ENCODE peak calls at places on chromosomes 7 and 10, in ten cellular contexts. Y, G, T, A, L, C, D, U, R and W are unnamed samples.

GRCh38 chr7:151245360-151246160 is 2.9 kb downstream of the SMARCD3 start:
- DNase-seq in Y (peak; percentile 57), G (no peak), T (peak; percentile 74), A (no peak), L (peak; percentile 80), C (peak; percentile 81), D (peak; percentile 25), U (no peak), R (no peak), W (peak; percentile 44)

GRCh38 chr7:18655969-18656761 is 160.6 kb downstream of the HDAC9 start:
- DNase-seq in Y (no peak), G (no peak), T (no peak), A (peak; percentile 44), L (no peak), C (no peak), D (no peak), U (no peak), R (no peak), W (no peak)

GRCh38 chr10:576130-576465 is 113.4 kb downstream of the DIP2C start:
- DNase-seq in Y (no peak), G (no peak), T (no peak), A (peak; percentile 51), L (no peak), C (no peak), D (no peak), U (no peak), R (peak; percentile 51), W (no peak)

GRCh38 chr7:154484406-154484805 is 432.2 kb downstream of the DPP6 start:
- DNase-seq in Y (no peak), G (no peak), T (peak; percentile 86), A (no peak), L (no peak), C (no peak), D (no peak), U (no peak), R (no peak), W (no peak)

GRCh38 chr10:85648279-85648754 is 718.3 kb downstream of the GRID1 start:
- DNase-seq in Y (no peak), G (no peak), T (no peak), A (no peak), L (no peak), C (no peak), D (no peak), U (no peak), R (no peak), W (no peak)

GRCh38 chr10:36188461-36188860 is 546.4 kb upstream of the FZD8 start:
- DNase-seq in Y (no peak), G (no peak), T (no peak), A (no peak), L (no peak), C (no peak), D (no peak), U (no peak), R (peak; percentile 34), W (no peak)

GRCh38 chr7:156935250-156935649 is 14.3 kb upstream of the NOM1 start:
- DNase-seq in Y (no peak), G (no peak), T (no peak), A (no peak), L (no peak), C (no peak), D (no peak), U (no peak), R (no peak), W (no peak)

GRCh38 chr7:136009488-136010079 is 32.4 kb upstream of the MTPN start:
- DNase-seq in Y (no peak), G (no peak), T (peak; percentile 14), A (peak; percentile 68), L (no peak), C (peak; percentile 69), D (peak; percentile 62), U (no peak), R (peak; percentile 68), W (peak; percentile 46)

GRCh38 chr7:144720139-144720538 is 115.7 kb downstream of the TPK1 start:
- DNase-seq in Y (no peak), G (no peak), T (no peak), A (peak; percentile 6), L (no peak), C (no peak), D (no peak), U (no peak), R (peak; percentile 9), W (no peak)

DNA sequence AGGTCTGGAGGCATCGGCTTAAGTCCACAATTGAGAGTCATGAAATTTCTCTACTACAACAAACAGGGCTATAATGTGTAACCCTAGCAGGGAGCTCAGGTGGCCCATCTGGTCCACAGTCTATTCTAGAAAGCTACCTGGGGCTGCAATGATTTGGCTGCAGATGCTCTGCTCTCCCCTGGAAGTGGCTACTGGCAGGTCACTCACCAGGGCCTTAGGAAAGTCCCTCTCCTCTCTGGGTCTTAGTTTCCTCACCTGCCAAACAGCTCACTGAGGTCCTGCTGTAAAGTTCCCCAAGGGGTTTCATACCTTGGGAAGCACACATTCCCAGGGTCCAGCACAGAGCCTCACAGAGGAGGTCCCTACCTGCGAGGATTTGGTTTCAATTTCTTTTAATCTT is 2.5 kb downstream of the IGFBP3 start:
- DNase-seq in Y (no peak), G (no peak), T (no peak), A (no peak), L (no peak), C (no peak), D (no peak), U (no peak), R (no peak), W (no peak)
- TF ChIP-seq CTCF in Y (no peak), G (no peak), T (no peak), A (no peak), L (no peak), C (no peak), D (no peak), U (no peak), R (no peak), W (no peak)

GRCh38 chr10:74320026-74320425 is 169.0 kb downstream of the ADK start:
- DNase-seq in Y (no peak), G (no peak), T (no peak), A (no peak), L (no peak), C (no peak), D (no peak), U (no peak), R (no peak), W (no peak)

GRCh38 chr10:74310652-74311257 is 159.7 kb downstream of the ADK start:
- DNase-seq in Y (no peak), G (no peak), T (no peak), A (peak; percentile 58), L (no peak), C (no peak), D (no peak), U (no peak), R (no peak), W (no peak)

GRCh38 chr10:74314166-74314565 is 163.1 kb downstream of the ADK start:
- DNase-seq in Y (no peak), G (no peak), T (no peak), A (peak; percentile 60), L (no peak), C (no peak), D (peak; percentile 21), U (no peak), R (peak; percentile 21), W (peak; percentile 9)
- H3K4me3 ChIP-seq in Y (no peak overlapping the region), G (no peak overlapping the region), T (no peak overlapping the region), A (peak overlapping the region; percentile 24), L (no peak overlapping the region), C (no peak overlapping the region), D (no peak overlapping the region), U (peak overlapping the region; percentile 43), R (no peak overlapping the region), W (no peak overlapping the region)

GRCh38 chr7:74021546-74022320 is 6.2 kb upstream of the ELN start:
- DNase-seq in Y (no peak), G (no peak), T (no peak), A (no peak), L (no peak), C (no peak), D (no peak), U (no peak), R (no peak), W (no peak)

GRCh38 chr7:74025146-74025545 is 2.8 kb upstream of the ELN start:
- DNase-seq in Y (peak; percentile 12), G (no peak), T (peak; percentile 49), A (no peak), L (no peak), C (no peak), D (no peak), U (no peak), R (no peak), W (no peak)

GRCh38 chr7:74023786-74024185 is 4.2 kb upstream of the ELN start:
- DNase-seq in Y (no peak), G (no peak), T (no peak), A (no peak), L (no peak), C (no peak), D (no peak), U (no peak), R (no peak), W (no peak)

GRCh38 chr7:74022507-74022906 is 5.5 kb upstream of the ELN start:
- DNase-seq in Y (no peak), G (no peak), T (no peak), A (no peak), L (no peak), C (no peak), D (no peak), U (no peak), R (no peak), W (no peak)

DNA sequence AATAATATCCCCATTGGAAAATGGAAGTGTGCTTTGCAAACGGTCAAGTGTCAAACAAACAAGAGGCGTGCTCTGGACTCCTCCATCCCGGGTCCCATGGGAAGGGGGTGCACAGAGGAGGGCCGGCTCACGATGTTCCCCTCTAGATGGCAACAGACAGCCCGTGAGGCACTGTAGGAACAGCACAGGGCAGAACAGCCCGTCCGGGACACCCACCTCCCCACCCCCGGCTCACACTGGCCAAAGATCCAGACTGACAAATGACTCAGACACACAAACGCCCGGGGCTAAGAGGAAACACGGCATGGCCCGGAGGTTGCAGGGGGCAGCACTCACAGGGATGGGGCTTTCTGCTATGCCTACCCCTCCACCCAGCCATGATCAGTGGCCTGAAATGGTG is 4.9 kb upstream of the ELN start:
- DNase-seq in Y (no peak), G (peak; percentile 40), T (peak; percentile 84), A (peak; percentile 43), L (no peak), C (no peak), D (peak; percentile 79), U (no peak), R (peak; percentile 51), W (no peak)
- TF ChIP-seq CTCF in Y (no peak), G (no peak), T (peak; percentile 40), A (no peak), L (no peak), C (no peak), D (no peak), U (no peak), R (no peak), W (no peak)

GRCh38 chr7:3464900-3465622 is 164.0 kb downstream of the SDK1 start:
- DNase-seq in Y (no peak), G (no peak), T (no peak), A (no peak), L (no peak), C (no peak), D (no peak), U (no peak), R (no peak), W (no peak)

GRCh38 chr7:3461923-3462322 is 160.9 kb downstream of the SDK1 start:
- DNase-seq in Y (peak; percentile 71), G (no peak), T (no peak), A (no peak), L (no peak), C (no peak), D (no peak), U (no peak), R (no peak), W (no peak)

GRCh38 chr7:3459111-3459510 is 158.1 kb downstream of the SDK1 start:
- DNase-seq in Y (no peak), G (no peak), T (no peak), A (no peak), L (no peak), C (no peak), D (no peak), U (no peak), R (no peak), W (no peak)

GRCh38 chr7:3463696-3464095 is 162.6 kb downstream of the SDK1 start:
- DNase-seq in Y (no peak), G (no peak), T (no peak), A (no peak), L (no peak), C (no peak), D (no peak), U (no peak), R (no peak), W (no peak)
- H3K4me3 ChIP-seq in Y (no peak overlapping the region), G (no peak overlapping the region), T (no peak overlapping the region), A (no peak overlapping the region), L (no peak overlapping the region), C (no peak overlapping the region), D (no peak overlapping the region), U (no peak overlapping the region), R (no peak overlapping the region), W (no peak overlapping the region)